ENCODE peak calls at places on chromosomes 11 and 22, in four cellular contexts. One of them, this sample, is unnamed.

GRCh38 chr22:43993072-43993760 is 30.9 kb upstream of the PARVB start:
- DNase-seq in HTR-8/SVneo: peak
- DNase-seq in sigmoid colon: peak
- DNase-seq in left colon: no peak
- DNase-seq in this sample: no peak

GRCh38 chr11:135002236-135002635 is 590.2 kb upstream of the B3GAT1 start:
- DNase-seq in HTR-8/SVneo: no peak
- DNase-seq in sigmoid colon: no peak
- DNase-seq in left colon: no peak
- DNase-seq in this sample: no peak

GRCh38 chr22:37218771-37219411 is 6.6 kb upstream of the SSTR3 start:
- DNase-seq in HTR-8/SVneo: no peak
- DNase-seq in sigmoid colon: no peak
- DNase-seq in left colon: no peak
- DNase-seq in this sample: no peak

GRCh38 chr11:20131744-20132666 is 28.3 kb downstream of the DBX1 start:
- DNase-seq in HTR-8/SVneo: peak
- DNase-seq in sigmoid colon: peak
- DNase-seq in left colon: peak
- DNase-seq in this sample: peak

GRCh38 chr11:76824083-76824939 is 36.4 kb upstream of the ACER3 start:
- DNase-seq in HTR-8/SVneo: peak
- DNase-seq in sigmoid colon: no peak
- DNase-seq in left colon: no peak
- DNase-seq in this sample: no peak

GRCh38 chr11:66545701-66546367 is at the start of gene ZDHHC24:
- DNase-seq in HTR-8/SVneo: peak
- DNase-seq in sigmoid colon: peak
- DNase-seq in left colon: peak
- DNase-seq in this sample: peak

GRCh38 chr11:114168691-114169090 is 109.2 kb downstream of the ZBTB16 start:
- DNase-seq in HTR-8/SVneo: no peak
- DNase-seq in sigmoid colon: peak
- DNase-seq in left colon: peak
- DNase-seq in this sample: no peak

GRCh38 chr11:75254326-75254725 is 13.8 kb downstream of the TPBGL start:
- DNase-seq in HTR-8/SVneo: no peak
- DNase-seq in sigmoid colon: no peak
- DNase-seq in left colon: no peak
- DNase-seq in this sample: no peak

GRCh38 chr11:1881442-1882264 is 10.0 kb downstream of the PRR33 start:
- DNase-seq in HTR-8/SVneo: no peak
- DNase-seq in sigmoid colon: peak
- DNase-seq in left colon: no peak
- DNase-seq in this sample: peak

GRCh38 chr22:43293661-43294392 is 49.3 kb downstream of the SCUBE1 start:
- DNase-seq in HTR-8/SVneo: no peak
- DNase-seq in sigmoid colon: peak
- DNase-seq in left colon: peak
- DNase-seq in this sample: no peak

GRCh38 chr11:77851513-77851912 is 30.6 kb downstream of the AAMDC start:
- DNase-seq in HTR-8/SVneo: no peak
- DNase-seq in sigmoid colon: no peak
- DNase-seq in left colon: no peak
- DNase-seq in this sample: no peak

GRCh38 chr11:104332110-104332509 is 168.2 kb upstream of the PDGFD start:
- DNase-seq in HTR-8/SVneo: no peak
- DNase-seq in sigmoid colon: no peak
- DNase-seq in left colon: no peak
- DNase-seq in this sample: no peak

GRCh38 chr11:36361901-36362391 is 65.9 kb downstream of the PRR5L start:
- DNase-seq in HTR-8/SVneo: peak
- DNase-seq in sigmoid colon: no peak
- DNase-seq in left colon: no peak
- DNase-seq in this sample: peak

GRCh38 chr22:50691521-50691920 is 18.9 kb downstream of the SHANK3 start:
- DNase-seq in HTR-8/SVneo: no peak
- DNase-seq in sigmoid colon: no peak
- DNase-seq in left colon: peak
- DNase-seq in this sample: no peak

GRCh38 chr11:66082936-66083698 is 13.0 kb downstream of the PACS1 start:
- DNase-seq in HTR-8/SVneo: no peak
- DNase-seq in sigmoid colon: no peak
- DNase-seq in left colon: no peak
- DNase-seq in this sample: no peak

GRCh38 chr22:17260950-17261349 is 41.7 kb upstream of the ADA2 start:
- DNase-seq in HTR-8/SVneo: no peak
- DNase-seq in sigmoid colon: no peak
- DNase-seq in left colon: no peak
- DNase-seq in this sample: no peak

GRCh38 chr11:9046376-9046775 is 42.6 kb upstream of the NRIP3 start:
- DNase-seq in HTR-8/SVneo: no peak
- DNase-seq in sigmoid colon: peak
- DNase-seq in left colon: no peak
- DNase-seq in this sample: no peak

GRCh38 chr11:109728056-109728455 is 306.1 kb downstream of the C11orf87 start:
- DNase-seq in HTR-8/SVneo: peak
- DNase-seq in sigmoid colon: no peak
- DNase-seq in left colon: no peak
- DNase-seq in this sample: no peak

GRCh38 chr11:102476069-102476468 is 23.5 kb upstream of the TMEM123 start:
- DNase-seq in HTR-8/SVneo: no peak
- DNase-seq in sigmoid colon: no peak
- DNase-seq in left colon: no peak
- DNase-seq in this sample: no peak

GRCh38 chr11:59141673-59142460 is 789 bp upstream of the FAM111A start:
- DNase-seq in HTR-8/SVneo: peak
- DNase-seq in sigmoid colon: no peak
- DNase-seq in left colon: no peak
- DNase-seq in this sample: no peak

GRCh38 chr22:43270314-43270908 is 72.8 kb downstream of the SCUBE1 start:
- DNase-seq in HTR-8/SVneo: no peak
- DNase-seq in sigmoid colon: no peak
- DNase-seq in left colon: no peak
- DNase-seq in this sample: no peak

GRCh38 chr22:25992331-25992730 is 176.9 kb upstream of the SEZ6L start:
- DNase-seq in HTR-8/SVneo: no peak
- DNase-seq in sigmoid colon: no peak
- DNase-seq in left colon: no peak
- DNase-seq in this sample: no peak

GRCh38 chr11:72227316-72228228 is 3.0 kb downstream of the INPPL1 start:
- DNase-seq in HTR-8/SVneo: no peak
- DNase-seq in sigmoid colon: peak
- DNase-seq in left colon: no peak
- DNase-seq in this sample: peak